ENCODE peak calls at places on chromosome 17, in four cellular contexts. V is T-helper 1 cell, G is tibial artery, C is GM23248. F is an unnamed sample.

GRCh38 chr17:39209317-39210092 is 9.4 kb downstream of the RPL19 start:
- DNase-seq in V (peak; percentile 40), C (peak; percentile 91), G (peak; percentile 91), F (no peak)

GRCh38 chr17:77891602-77892001 is 66.9 kb upstream of the TNRC6C start:
- DNase-seq in C (no peak), G (no peak), V (no peak), F (no peak)

GRCh38 chr17:9917131-9917530 is 12.1 kb upstream of the RCVRN start:
- DNase-seq in G (no peak), V (no peak), C (no peak), F (no peak)

GRCh38 chr17:1999557-2000251 is 25.4 kb downstream of the RTN4RL1 start:
- DNase-seq in V (no peak), G (peak; percentile 36), C (peak; percentile 30), F (no peak)

GRCh38 chr17:62687997-62688396 is 60.5 kb downstream of the MRC2 start:
- DNase-seq in G (no peak), V (no peak), C (no peak), F (no peak)

GRCh38 chr17:14052886-14053615 is 16.3 kb upstream of the COX10 start:
- DNase-seq in G (no peak), V (no peak), C (peak; percentile 9), F (peak; percentile 51)

GRCh38 chr17:81807839-81808238 is 3.9 kb downstream of the GCGR start:
- DNase-seq in C (no peak), V (no peak), G (no peak), F (no peak)

GRCh38 chr17:67431210-67432015 is 54.3 kb downstream of the PITPNC1 start:
- DNase-seq in V (peak; percentile 69), G (no peak), C (peak; percentile 91), F (peak; percentile 78)

GRCh38 chr17:61214753-61215152 is 184.9 kb upstream of the TBX2 start:
- DNase-seq in G (no peak), C (no peak), V (no peak), F (no peak)

GRCh38 chr17:42518046-42518754 is 17.8 kb upstream of the NAGLU start:
- DNase-seq in V (no peak), G (peak; percentile 95), C (peak; percentile 96), F (peak; percentile 76)

GRCh38 chr17:77164483-77165030 is 23.8 kb downstream of the SEC14L1 start:
- DNase-seq in G (no peak), V (no peak), C (no peak), F (no peak)

F was measured in astrocyte of the cerebellum.